ENCODE peak calls at places on chromosome 20, in six cellular contexts. One of them, this sample, is unnamed.
A peak's percentile ranks its signal among the peaks of the same experiment; 100 is the strongest.

GRCh38 chr20:52747736-52748135 is 224.4 kb upstream of the TSHZ2 start:
- DNase-seq in body of pancreas: peak; percentile 19
- DNase-seq in sigmoid colon: no peak
- DNase-seq in adrenal gland: no peak
- DNase-seq in stomach: no peak
- DNase-seq in H1: no peak
- DNase-seq in this sample: peak; percentile 18

GRCh38 chr20:20498081-20498861 is 130.4 kb downstream of the INSM1 start:
- DNase-seq in stomach: peak; percentile 38
- DNase-seq in sigmoid colon: no peak
- DNase-seq in adrenal gland: no peak
- DNase-seq in body of pancreas: no peak
- DNase-seq in H1: no peak
- DNase-seq in this sample: no peak

GRCh38 chr20:46814366-46815232 is 80.0 kb upstream of the EYA2 start:
- DNase-seq in sigmoid colon: no peak
- DNase-seq in adrenal gland: no peak
- DNase-seq in H1: no peak
- DNase-seq in body of pancreas: no peak
- DNase-seq in stomach: peak; percentile 33
- DNase-seq in this sample: no peak

GRCh38 chr20:32036716-32037355 is 15.2 kb upstream of the HCK start:
- DNase-seq in stomach: no peak
- DNase-seq in H1: no peak
- DNase-seq in sigmoid colon: no peak
- DNase-seq in body of pancreas: no peak
- DNase-seq in adrenal gland: no peak
- DNase-seq in this sample: no peak

GRCh38 chr20:47256665-47257236 is 99.7 kb downstream of the ZMYND8 start:
- DNase-seq in sigmoid colon: no peak
- DNase-seq in adrenal gland: no peak
- DNase-seq in stomach: no peak
- DNase-seq in H1: no peak
- DNase-seq in body of pancreas: no peak
- DNase-seq in this sample: no peak

GRCh38 chr20:42734660-42735368 is 454.9 kb downstream of the PTPRT start:
- DNase-seq in sigmoid colon: no peak
- DNase-seq in H1: no peak
- DNase-seq in body of pancreas: no peak
- DNase-seq in stomach: no peak
- DNase-seq in adrenal gland: no peak
- DNase-seq in this sample: no peak

GRCh38 chr20:36132802-36133211 is 21.7 kb upstream of the EPB41L1 start:
- DNase-seq in body of pancreas: no peak
- DNase-seq in adrenal gland: no peak
- DNase-seq in stomach: no peak
- DNase-seq in sigmoid colon: no peak
- DNase-seq in H1: no peak
- DNase-seq in this sample: no peak

GRCh38 chr20:44057698-44058675 is 129.0 kb downstream of the JPH2 start:
- DNase-seq in body of pancreas: no peak
- DNase-seq in adrenal gland: no peak
- DNase-seq in stomach: no peak
- DNase-seq in sigmoid colon: peak; percentile 49
- DNase-seq in H1: no peak
- DNase-seq in this sample: no peak

GRCh38 chr20:25361287-25361683 is 29.4 kb downstream of the ABHD12 start:
- DNase-seq in adrenal gland: no peak
- DNase-seq in stomach: no peak
- DNase-seq in H1: no peak
- DNase-seq in sigmoid colon: no peak
- DNase-seq in body of pancreas: peak; percentile 31
- DNase-seq in this sample: no peak

GRCh38 chr20:54938707-54939106 is 463.3 kb downstream of the DOK5 start:
- DNase-seq in sigmoid colon: no peak
- DNase-seq in adrenal gland: no peak
- DNase-seq in H1: no peak
- DNase-seq in body of pancreas: no peak
- DNase-seq in stomach: no peak
- DNase-seq in this sample: no peak

GRCh38 chr20:10670521-10671220 is 3.1 kb downstream of the JAG1 start:
- DNase-seq in stomach: no peak
- DNase-seq in adrenal gland: no peak
- DNase-seq in sigmoid colon: no peak
- DNase-seq in body of pancreas: no peak
- DNase-seq in H1: no peak
- DNase-seq in this sample: no peak

GRCh38 chr20:58500256-58500655 is 14.9 kb downstream of the APCDD1L start:
- DNase-seq in body of pancreas: no peak
- DNase-seq in adrenal gland: no peak
- DNase-seq in sigmoid colon: no peak
- DNase-seq in stomach: no peak
- DNase-seq in H1: no peak
- DNase-seq in this sample: no peak

GRCh38 chr20:41027872-41028358 is 707 bp upstream of the TOP1 start:
- DNase-seq in body of pancreas: no peak
- DNase-seq in stomach: no peak
- DNase-seq in sigmoid colon: no peak
- DNase-seq in adrenal gland: no peak
- DNase-seq in H1: no peak
- DNase-seq in this sample: no peak

GRCh38 chr20:61296629-61297019 is 44.6 kb downstream of the CDH4 start:
- DNase-seq in H1: no peak
- DNase-seq in stomach: no peak
- DNase-seq in body of pancreas: no peak
- DNase-seq in adrenal gland: no peak
- DNase-seq in sigmoid colon: no peak
- DNase-seq in this sample: no peak

GRCh38 chr20:8190043-8190880 is 58.2 kb downstream of the PLCB1 start:
- DNase-seq in sigmoid colon: no peak
- DNase-seq in stomach: no peak
- DNase-seq in adrenal gland: no peak
- DNase-seq in H1: no peak
- DNase-seq in body of pancreas: no peak
- DNase-seq in this sample: no peak

GRCh38 chr20:50727792-50728485 is 3.4 kb upstream of the PARD6B start:
- DNase-seq in sigmoid colon: no peak
- DNase-seq in stomach: no peak
- DNase-seq in body of pancreas: peak; percentile 55
- DNase-seq in H1: no peak
- DNase-seq in adrenal gland: no peak
- DNase-seq in this sample: peak; percentile 10

GRCh38 chr20:59170406-59171349 is 7.1 kb downstream of the ZNF831 start:
- DNase-seq in H1: no peak
- DNase-seq in adrenal gland: no peak
- DNase-seq in stomach: peak; percentile 45
- DNase-seq in body of pancreas: no peak
- DNase-seq in sigmoid colon: no peak
- DNase-seq in this sample: peak; percentile 92

GRCh38 chr20:576156-576555 is 32.6 kb upstream of the CSNK2A1 start:
- DNase-seq in body of pancreas: peak; percentile 17
- DNase-seq in H1: no peak
- DNase-seq in adrenal gland: no peak
- DNase-seq in sigmoid colon: no peak
- DNase-seq in stomach: no peak
- DNase-seq in this sample: no peak

GRCh38 chr20:60034231-60035110 is 76.2 kb downstream of the CDH26 start:
- DNase-seq in H1: no peak
- DNase-seq in adrenal gland: peak; percentile 43
- DNase-seq in body of pancreas: no peak
- DNase-seq in sigmoid colon: no peak
- DNase-seq in stomach: no peak
- DNase-seq in this sample: no peak

GRCh38 chr20:23596856-23597255 is 8.9 kb downstream of the CST9 start:
- DNase-seq in adrenal gland: no peak
- DNase-seq in stomach: no peak
- DNase-seq in H1: no peak
- DNase-seq in body of pancreas: no peak
- DNase-seq in sigmoid colon: no peak
- DNase-seq in this sample: no peak

GRCh38 chr20:50715694-50716093 is 15.7 kb upstream of the PARD6B start:
- DNase-seq in stomach: no peak
- DNase-seq in sigmoid colon: peak; percentile 30
- DNase-seq in adrenal gland: no peak
- DNase-seq in H1: no peak
- DNase-seq in body of pancreas: no peak
- DNase-seq in this sample: no peak

GRCh38 chr20:50588034-50588736 is 78.0 kb downstream of the PTPN1 start:
- DNase-seq in body of pancreas: peak; percentile 79
- DNase-seq in sigmoid colon: peak; percentile 43
- DNase-seq in stomach: peak; percentile 78
- DNase-seq in H1: no peak
- DNase-seq in adrenal gland: peak; percentile 72
- DNase-seq in this sample: peak; percentile 83

GRCh38 chr20:1165941-1166340 is 18.8 kb downstream of the TMEM74B start:
- DNase-seq in adrenal gland: no peak
- DNase-seq in H1: no peak
- DNase-seq in body of pancreas: no peak
- DNase-seq in sigmoid colon: no peak
- DNase-seq in stomach: no peak
- DNase-seq in this sample: no peak

GRCh38 chr20:1185316-1185741 is 548 bp upstream of the TMEM74B start:
- DNase-seq in sigmoid colon: no peak
- DNase-seq in H1: no peak
- DNase-seq in body of pancreas: no peak
- DNase-seq in adrenal gland: no peak
- DNase-seq in stomach: no peak
- DNase-seq in this sample: no peak

GRCh38 chr20:53381568-53382262 is 211.9 kb downstream of the ZNF217 start:
- DNase-seq in stomach: no peak
- DNase-seq in sigmoid colon: no peak
- DNase-seq in adrenal gland: no peak
- DNase-seq in body of pancreas: no peak
- DNase-seq in H1: no peak
- DNase-seq in this sample: no peak

GRCh38 chr20:63782051-63782471 is 42.5 kb downstream of the SLC2A4RG start:
- DNase-seq in H1: no peak
- DNase-seq in body of pancreas: no peak
- DNase-seq in stomach: no peak
- DNase-seq in sigmoid colon: no peak
- DNase-seq in adrenal gland: no peak
- DNase-seq in this sample: no peak

GRCh38 chr20:24045621-24046020 is 57.0 kb upstream of the GGTLC1 start:
- DNase-seq in body of pancreas: no peak
- DNase-seq in H1: no peak
- DNase-seq in stomach: no peak
- DNase-seq in sigmoid colon: no peak
- DNase-seq in adrenal gland: no peak
- DNase-seq in this sample: no peak

GRCh38 chr20:35695245-35695749 is 3.9 kb downstream of the NFS1 start:
- DNase-seq in H1: no peak
- DNase-seq in adrenal gland: peak; percentile 41
- DNase-seq in body of pancreas: no peak
- DNase-seq in sigmoid colon: no peak
- DNase-seq in stomach: peak; percentile 3
- DNase-seq in this sample: no peak

GRCh38 chr20:33444797-33445560 is 1.4 kb upstream of the SNTA1 start:
- DNase-seq in body of pancreas: peak; percentile 44
- DNase-seq in adrenal gland: no peak
- DNase-seq in sigmoid colon: no peak
- DNase-seq in H1: no peak
- DNase-seq in stomach: peak; percentile 39
- DNase-seq in this sample: peak; percentile 48
- TF ChIP-seq CTCF in body of pancreas: no peak
- TF ChIP-seq CTCF in adrenal gland: no peak
- TF ChIP-seq CTCF in sigmoid colon: no peak
- TF ChIP-seq CTCF in H1: peak; percentile 42
- TF ChIP-seq CTCF in stomach: no peak
- TF ChIP-seq CTCF in this sample: no peak

DNA sequence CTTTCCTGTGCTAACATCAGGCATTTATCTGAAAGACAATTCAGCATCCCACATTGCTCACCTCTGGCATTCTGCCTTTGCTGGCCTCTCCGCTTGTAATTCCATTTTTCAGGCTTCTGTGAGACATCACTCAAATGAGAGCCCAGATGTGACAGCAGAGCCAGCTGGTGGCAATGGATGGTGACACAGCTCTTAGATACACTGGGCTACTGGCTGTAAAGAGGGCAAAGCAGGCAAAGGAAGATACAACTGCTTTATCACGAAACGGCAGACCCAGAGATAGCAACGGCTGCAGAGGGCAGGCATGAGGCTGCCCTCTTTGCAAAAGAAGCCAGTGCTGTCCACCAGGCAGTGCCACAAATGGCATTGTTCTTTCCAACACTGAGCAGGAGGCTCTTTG is 329.8 kb downstream of the KIF16B start:
- DNase-seq in stomach: no peak
- DNase-seq in body of pancreas: no peak
- DNase-seq in H1: no peak
- DNase-seq in adrenal gland: peak; percentile 27
- DNase-seq in sigmoid colon: no peak
- DNase-seq in this sample: peak; percentile 62
- TF ChIP-seq CTCF in stomach: no peak
- TF ChIP-seq CTCF in body of pancreas: no peak
- TF ChIP-seq CTCF in H1: no peak
- TF ChIP-seq CTCF in adrenal gland: peak; percentile 28
- TF ChIP-seq CTCF in sigmoid colon: no peak
- TF ChIP-seq CTCF in this sample: no peak

DNA sequence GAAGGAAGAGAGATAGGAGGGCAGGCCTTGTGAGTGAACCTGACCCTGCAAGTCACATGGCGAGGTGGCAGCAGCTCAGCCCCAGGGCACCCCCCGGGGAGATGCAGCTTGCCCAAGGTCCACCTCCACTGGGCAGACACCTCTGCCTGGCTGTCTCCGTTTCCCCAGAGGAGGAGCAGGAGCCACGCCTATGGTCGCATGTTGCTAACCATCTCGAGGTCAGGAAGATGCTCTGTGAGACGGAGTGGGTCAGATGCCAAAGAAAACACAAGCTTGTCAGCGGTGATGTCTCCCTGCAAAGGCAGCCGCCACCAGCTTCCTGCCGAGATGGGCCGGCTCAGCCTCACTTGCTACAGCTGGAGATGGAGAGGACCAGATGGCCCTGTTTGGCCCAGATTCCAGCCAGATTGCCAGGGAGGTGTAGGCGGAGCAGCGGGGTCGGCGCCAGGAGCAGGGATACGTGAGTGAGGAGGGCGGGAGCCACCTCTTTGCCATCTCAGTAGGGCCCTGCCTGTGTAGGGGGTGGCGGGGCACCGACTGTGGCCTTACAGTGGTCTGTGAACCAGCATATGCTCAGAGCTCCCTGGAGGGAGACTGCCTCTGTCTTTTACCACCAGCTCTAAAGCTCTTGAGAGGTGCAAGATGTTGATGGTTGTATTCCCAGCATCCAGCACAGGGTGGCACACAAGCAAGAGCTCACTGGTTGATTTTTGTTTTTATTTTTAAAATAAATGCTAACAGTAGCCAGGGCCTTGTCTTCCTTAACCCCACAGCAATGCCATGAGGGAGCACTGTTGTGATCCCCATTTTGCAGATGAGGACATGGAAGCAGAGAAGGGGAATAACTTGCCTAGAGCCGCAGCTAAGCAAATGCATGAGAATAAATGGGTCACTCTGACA is 42.9 kb upstream of the FAM83D start:
- DNase-seq in adrenal gland: peak; percentile 24
- DNase-seq in sigmoid colon: no peak
- DNase-seq in body of pancreas: peak; percentile 16
- DNase-seq in stomach: no peak
- DNase-seq in H1: no peak
- DNase-seq in this sample: no peak
- TF ChIP-seq CTCF in adrenal gland: no peak
- TF ChIP-seq CTCF in sigmoid colon: no peak
- TF ChIP-seq CTCF in body of pancreas: no peak
- TF ChIP-seq CTCF in stomach: no peak
- TF ChIP-seq CTCF in H1: no peak
- TF ChIP-seq CTCF in this sample: no peak

GRCh38 chr20:15902493-15902892 is 670.8 kb downstream of the KIF16B start:
- DNase-seq in stomach: no peak
- DNase-seq in body of pancreas: peak; percentile 8
- DNase-seq in H1: peak; percentile 27
- DNase-seq in adrenal gland: no peak
- DNase-seq in sigmoid colon: no peak
- DNase-seq in this sample: peak; percentile 61
- TF ChIP-seq CTCF in stomach: no peak
- TF ChIP-seq CTCF in body of pancreas: no peak
- TF ChIP-seq CTCF in H1: peak; percentile 58
- TF ChIP-seq CTCF in adrenal gland: no peak
- TF ChIP-seq CTCF in sigmoid colon: no peak
- TF ChIP-seq CTCF in this sample: peak; percentile 32

This sample was measured in testis.